ENCODE peak calls at places on chromosomes 12 and 14, in ten cellular contexts. Q is stomach, G is Panc1, F is HCT116, D is OCI-LY7, T is heart left ventricle, V is psoas muscle, R is epithelial cell of proximal tubule, B is mammary epithelial cell, Y is GM12865. E is an unnamed sample.

GRCh38 chr12:116346751-116347150 is 69.3 kb upstream of the MED13L start:
- DNase-seq in Q (no peak), G (no peak), F (no peak), D (no peak), T (no peak), V (no peak), R (no peak), B (peak), Y (no peak), E (peak)

GRCh38 chr12:68505915-68506314 is 104.8 kb upstream of the RAP1B start:
- DNase-seq in Q (no peak), G (no peak), F (no peak), D (no peak), T (no peak), V (no peak), R (no peak), B (no peak), Y (no peak), E (no peak)

GRCh38 chr12:51887476-51888315 is at the start of gene ANKRD33:
- DNase-seq in Q (peak), G (no peak), F (no peak), D (no peak), T (peak), V (peak), R (no peak), B (no peak), Y (no peak), E (peak)

GRCh38 chr12:32462908-32463307 is 63.5 kb downstream of the FGD4 start:
- DNase-seq in Q (no peak), G (no peak), F (no peak), D (no peak), T (no peak), V (no peak), R (no peak), B (no peak), Y (no peak), E (no peak)

GRCh38 chr12:120703311-120703942 is 6.8 kb upstream of the UNC119B start:
- DNase-seq in Q (no peak), G (no peak), F (no peak), D (no peak), T (no peak), V (no peak), R (no peak), B (no peak), Y (no peak), E (no peak)

GRCh38 chr12:10669533-10669932 is 4.3 kb downstream of the STYK1 start:
- DNase-seq in Q (no peak), G (no peak), F (no peak), D (no peak), T (no peak), V (no peak), R (no peak), B (no peak), Y (no peak), E (no peak)

GRCh38 chr12:89733579-89734201 is 25.1 kb upstream of the ATP2B1 start:
- DNase-seq in Q (no peak), G (no peak), F (no peak), D (no peak), T (no peak), V (no peak), R (no peak), B (peak), Y (no peak), E (no peak)

GRCh38 chr14:49892636-49893308 is at the start of gene ARF6:
- DNase-seq in Q (peak), G (no peak), F (peak), D (peak), T (peak), V (peak), R (peak), B (peak), Y (peak), E (peak)

GRCh38 chr12:79451988-79452387 is 238.8 kb downstream of the PAWR start:
- DNase-seq in Q (peak), G (peak), F (no peak), D (no peak), T (peak), V (peak), R (peak), B (peak), Y (no peak), E (peak)

GRCh38 chr12:104323899-104324298 is 20.4 kb downstream of the EID3 start:
- DNase-seq in Q (no peak), G (no peak), F (no peak), D (no peak), T (no peak), V (no peak), R (no peak), B (no peak), Y (no peak), E (no peak)

GRCh38 chr12:131114331-131114730 is 160.6 kb downstream of the ADGRD1 start:
- DNase-seq in Q (no peak), G (no peak), F (no peak), D (no peak), T (no peak), V (no peak), R (no peak), B (no peak), Y (no peak), E (no peak)

GRCh38 chr12:95286713-95287112 is 69.1 kb downstream of the VEZT start:
- DNase-seq in Q (no peak), G (no peak), F (no peak), D (no peak), T (peak), V (no peak), R (peak), B (no peak), Y (no peak), E (no peak)

GRCh38 chr12:52084491-52085231 is 5.2 kb downstream of the SMIM41 start:
- DNase-seq in Q (no peak), G (no peak), F (no peak), D (no peak), T (no peak), V (no peak), R (no peak), B (no peak), Y (no peak), E (peak)

GRCh38 chr12:169528-170360 is 44.2 kb downstream of the SLC6A12 start:
- DNase-seq in Q (no peak), G (no peak), F (no peak), D (no peak), T (peak), V (no peak), R (no peak), B (no peak), Y (no peak), E (no peak)

GRCh38 chr12:24919346-24920001 is 29.4 kb downstream of the BCAT1 start:
- DNase-seq in Q (no peak), G (no peak), F (no peak), D (no peak), T (no peak), V (no peak), R (no peak), B (peak), Y (peak), E (no peak)

GRCh38 chr12:112686373-112686772 is 105.2 kb upstream of the RPH3A start:
- DNase-seq in Q (no peak), G (no peak), F (no peak), D (no peak), T (no peak), V (no peak), R (peak), B (peak), Y (no peak), E (no peak)

GRCh38 chr12:107449891-107450290 is 235.7 kb upstream of the PWP1 start:
- DNase-seq in Q (no peak), G (no peak), F (no peak), D (no peak), T (no peak), V (no peak), R (no peak), B (peak), Y (no peak), E (no peak)

GRCh38 chr12:82300611-82301010 is 57.6 kb downstream of the CCDC59 start:
- DNase-seq in Q (no peak), G (no peak), F (no peak), D (no peak), T (no peak), V (no peak), R (no peak), B (no peak), Y (no peak), E (no peak)

GRCh38 chr12:107014050-107014449 is 27.1 kb upstream of the MTERF2 start:
- DNase-seq in Q (peak), G (no peak), F (peak), D (peak), T (no peak), V (no peak), R (no peak), B (peak), Y (peak), E (no peak)

GRCh38 chr14:92515510-92516343 is 2.1 kb downstream of the RIN3 start:
- DNase-seq in Q (no peak), G (no peak), F (no peak), D (no peak), T (no peak), V (no peak), R (no peak), B (no peak), Y (no peak), E (no peak)

GRCh38 chr12:24479131-24479530 is 469.8 kb downstream of the BCAT1 start:
- DNase-seq in Q (no peak), G (no peak), F (no peak), D (no peak), T (no peak), V (no peak), R (no peak), B (no peak), Y (no peak), E (no peak)

GRCh38 chr12:39618701-39619100 is 902 bp downstream of the ABCD2 start:
- DNase-seq in Q (no peak), G (no peak), F (no peak), D (peak), T (no peak), V (no peak), R (no peak), B (no peak), Y (peak), E (no peak)
- H3K4me3 ChIP-seq in Q (peak), G (no peak), F (no peak), D (peak), T (peak), V (peak), R (no peak), B (no peak), Y (peak), E (no peak)

DNA sequence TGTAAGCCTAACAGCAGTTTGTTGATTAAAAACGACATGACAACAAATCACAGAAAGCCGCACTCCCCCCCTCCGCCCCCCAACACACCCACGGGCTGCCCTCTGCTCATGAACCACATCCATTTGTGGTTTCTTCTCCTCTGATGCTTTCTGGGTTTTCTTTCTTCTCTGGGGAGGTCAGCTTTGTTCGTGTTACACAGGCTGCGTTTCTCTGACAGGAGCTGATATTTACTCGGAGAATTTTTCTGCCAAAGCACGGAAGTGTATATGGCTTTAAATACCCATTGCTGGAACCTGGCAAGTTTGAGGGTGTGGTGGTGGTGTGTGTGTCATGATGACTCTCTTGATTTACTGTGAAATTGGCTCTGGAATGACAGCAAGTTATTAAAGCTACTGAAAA is 883.7 kb upstream of the TMEM132C start:
- DNase-seq in Q (no peak), G (no peak), F (no peak), D (no peak), T (no peak), V (no peak), R (no peak), B (peak), Y (no peak), E (no peak)
- H3K4me3 ChIP-seq in Q (no peak), G (no peak), F (no peak), D (no peak), T (no peak), V (no peak), R (no peak), B (no peak), Y (no peak), E (no peak)

DNA sequence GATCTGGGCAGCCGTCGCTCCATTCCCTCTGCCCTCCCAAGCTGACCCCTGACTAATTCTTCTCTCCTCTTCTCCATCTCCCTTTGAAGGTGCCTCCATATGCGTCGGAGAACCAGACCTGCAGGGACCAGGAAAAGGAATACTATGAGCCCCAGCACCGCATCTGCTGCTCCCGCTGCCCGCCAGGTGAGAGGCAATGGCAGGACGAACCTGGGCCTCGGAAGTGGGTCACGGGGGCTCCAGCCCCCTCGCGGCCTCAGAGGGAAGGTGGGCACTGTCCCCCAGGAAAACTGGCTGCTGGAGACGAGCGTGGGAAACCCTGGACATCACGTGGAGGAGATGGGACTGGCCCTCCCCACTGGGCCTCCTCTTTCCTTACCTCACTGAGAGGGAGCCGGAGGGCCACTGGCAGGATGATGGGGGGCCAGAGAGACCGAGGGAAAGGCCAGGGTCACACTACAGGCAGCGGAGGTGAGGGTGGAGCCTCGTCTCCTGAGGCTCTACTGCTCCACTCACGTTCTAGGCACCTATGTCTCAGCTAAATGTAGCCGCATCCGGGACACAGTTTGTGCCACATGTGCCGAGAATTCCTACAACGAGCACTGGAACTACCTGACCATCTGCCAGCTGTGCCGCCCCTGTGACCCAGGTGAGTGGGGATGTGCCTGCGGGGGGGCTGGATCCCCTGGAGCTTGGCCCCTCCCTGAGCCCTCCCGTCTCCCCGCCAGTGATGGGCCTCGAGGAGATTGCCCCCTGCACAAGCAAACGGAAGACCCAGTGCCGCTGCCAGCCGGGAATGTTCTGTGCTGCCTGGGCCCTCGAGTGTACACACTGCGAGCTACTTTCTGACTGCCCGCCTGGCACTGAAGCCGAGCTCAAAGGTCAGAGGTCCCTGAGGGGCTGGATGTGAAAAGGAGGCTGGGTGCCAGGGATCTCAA is 806 bp downstream of the LTBR start:
- DNase-seq in Q (no peak), G (no peak), F (no peak), D (no peak), T (peak), V (no peak), R (no peak), B (no peak), Y (no peak), E (peak)
- H3K4me3 ChIP-seq in Q (peak), G (no peak), F (peak), D (no peak), T (peak), V (peak), R (peak), B (peak), Y (peak), E (peak)

DNA sequence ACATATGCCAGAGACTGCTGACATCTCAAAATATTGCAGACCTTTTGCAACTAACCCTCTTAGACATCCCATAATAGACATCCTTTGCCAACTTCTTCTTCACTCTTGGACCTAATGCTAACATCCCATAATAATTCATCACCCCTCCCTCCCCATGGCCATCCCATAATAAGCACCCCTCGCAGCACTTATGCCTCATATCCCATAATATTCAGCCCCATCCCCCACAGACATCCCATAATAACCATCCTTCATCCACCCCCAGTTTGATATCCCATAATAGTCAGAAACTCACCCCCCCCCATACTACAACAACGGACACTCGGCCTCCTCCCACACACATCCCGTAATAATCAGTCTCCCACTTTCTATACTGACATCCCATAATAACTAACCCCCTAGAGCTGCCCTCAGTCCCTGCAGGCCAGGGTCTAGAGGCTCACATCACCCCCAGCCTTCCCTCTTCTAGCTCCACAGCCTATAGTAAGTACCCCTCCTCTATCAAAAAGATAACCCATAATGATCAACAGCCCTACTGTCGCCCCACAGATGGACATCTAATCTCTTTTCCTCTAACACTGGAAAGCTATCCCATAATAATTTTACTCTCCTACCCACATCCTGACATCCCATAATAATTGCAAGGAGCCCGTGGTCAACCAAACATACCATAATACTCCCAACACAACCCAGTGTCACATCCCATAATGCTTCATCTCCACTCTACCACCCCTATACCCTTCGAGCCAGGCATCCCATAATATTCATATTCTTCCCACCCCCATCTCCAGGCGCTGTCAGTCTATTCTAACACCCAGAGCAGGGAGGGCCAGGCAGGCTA is 792 bp upstream of the CHD4 start:
- DNase-seq in Q (peak), G (no peak), F (peak), D (peak), T (peak), V (peak), R (no peak), B (peak), Y (peak), E (no peak)
- H3K4me3 ChIP-seq in Q (no peak), G (no peak), F (peak), D (no peak), T (no peak), V (no peak), R (no peak), B (no peak), Y (no peak), E (no peak)

DNA sequence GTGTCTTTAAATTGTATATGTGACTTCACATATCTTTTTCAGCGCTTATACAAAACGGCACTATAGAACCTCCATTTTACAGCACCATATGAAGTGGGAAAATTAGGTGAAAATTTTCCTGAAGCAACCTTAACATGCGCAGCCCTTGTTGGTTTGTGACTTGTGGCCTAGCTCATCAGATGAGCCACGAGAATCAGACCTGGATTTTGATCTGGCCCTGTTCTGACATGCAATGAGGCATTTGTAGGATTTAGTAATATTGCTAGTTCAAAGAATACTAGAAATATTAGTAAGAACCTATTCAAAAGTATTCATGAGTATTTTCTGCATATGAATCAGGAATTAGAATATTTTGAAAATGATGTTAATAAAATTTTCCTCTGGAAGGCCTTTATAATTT is 2.9 kb downstream of the CDKN1B start:
- DNase-seq in Q (no peak), G (no peak), F (no peak), D (no peak), T (no peak), V (no peak), R (no peak), B (peak), Y (no peak), E (no peak)
- H3K4me3 ChIP-seq in Q (peak), G (peak), F (peak), D (peak), T (peak), V (peak), R (peak), B (peak), Y (peak), E (no peak)

GRCh38 chr12:70627677-70628076 is 9.6 kb downstream of the PTPRB start:
- DNase-seq in Q (no peak), G (no peak), F (no peak), D (no peak), T (no peak), V (no peak), R (no peak), B (no peak), Y (no peak), E (no peak)
- H3K4me3 ChIP-seq in Q (no peak), G (no peak), F (no peak), D (no peak), T (peak), V (peak), R (no peak), B (no peak), Y (no peak), E (no peak)

GRCh38 chr12:46126050-46126727 is 135.8 kb upstream of the SCAF11 start:
- DNase-seq in Q (no peak), G (no peak), F (no peak), D (no peak), T (peak), V (no peak), R (no peak), B (no peak), Y (no peak), E (no peak)
- H3K4me3 ChIP-seq in Q (peak), G (no peak), F (no peak), D (no peak), T (no peak), V (no peak), R (no peak), B (no peak), Y (no peak), E (no peak)